ENCODE peak calls at places on chromosomes 11 and 22, in five cellular contexts. One of them, this sample, is unnamed.

GRCh38 chr11:69076129-69076791 is 27.5 kb downstream of the TPCN2 start:
- DNase-seq in fibroblast of villous mesenchyme: peak; percentile 34
- DNase-seq in A549: no peak
- DNase-seq in osteocyte: no peak
- DNase-seq in upper lobe of right lung: no peak
- DNase-seq in this sample: no peak

GRCh38 chr22:49551446-49551845 is 276.2 kb downstream of the BRD1 start:
- DNase-seq in upper lobe of right lung: peak; percentile 59
- DNase-seq in A549: no peak
- DNase-seq in fibroblast of villous mesenchyme: no peak
- DNase-seq in osteocyte: no peak
- DNase-seq in this sample: no peak

GRCh38 chr11:63888170-63889086 is 28.5 kb downstream of the RCOR2 start:
- DNase-seq in A549: no peak
- DNase-seq in osteocyte: no peak
- DNase-seq in upper lobe of right lung: peak; percentile 90
- DNase-seq in fibroblast of villous mesenchyme: peak; percentile 74
- DNase-seq in this sample: peak; percentile 81

GRCh38 chr22:45731041-45731797 is 59.6 kb downstream of the ATXN10 start:
- DNase-seq in fibroblast of villous mesenchyme: peak; percentile 23
- DNase-seq in upper lobe of right lung: no peak
- DNase-seq in A549: peak; percentile 25
- DNase-seq in osteocyte: no peak
- DNase-seq in this sample: peak; percentile 8

GRCh38 chr22:22244337-22245250 is at the start of gene VPREB1:
- DNase-seq in osteocyte: no peak
- DNase-seq in fibroblast of villous mesenchyme: no peak
- DNase-seq in A549: no peak
- DNase-seq in upper lobe of right lung: no peak
- DNase-seq in this sample: no peak

GRCh38 chr11:117094776-117095175 is 3.5 kb downstream of the SIK3 start:
- DNase-seq in osteocyte: no peak
- DNase-seq in fibroblast of villous mesenchyme: no peak
- DNase-seq in A549: no peak
- DNase-seq in upper lobe of right lung: no peak
- DNase-seq in this sample: peak; percentile 41

GRCh38 chr22:33299245-33299956 is 241.2 kb upstream of the SYN3 start:
- DNase-seq in osteocyte: no peak
- DNase-seq in A549: no peak
- DNase-seq in upper lobe of right lung: no peak
- DNase-seq in fibroblast of villous mesenchyme: no peak
- DNase-seq in this sample: peak; percentile 12

GRCh38 chr11:114036156-114036811 is 23.2 kb upstream of the ZBTB16 start:
- DNase-seq in upper lobe of right lung: peak; percentile 93
- DNase-seq in A549: peak; percentile 41
- DNase-seq in fibroblast of villous mesenchyme: peak; percentile 90
- DNase-seq in osteocyte: peak; percentile 88
- DNase-seq in this sample: peak; percentile 36

GRCh38 chr22:30308518-30309230 is 18.1 kb downstream of the TBC1D10A start:
- DNase-seq in A549: no peak
- DNase-seq in fibroblast of villous mesenchyme: peak; percentile 94
- DNase-seq in osteocyte: no peak
- DNase-seq in upper lobe of right lung: no peak
- DNase-seq in this sample: peak; percentile 62

GRCh38 chr11:61899146-61899841 is 7.9 kb upstream of the FADS3 start:
- DNase-seq in A549: peak; percentile 96
- DNase-seq in osteocyte: peak; percentile 94
- DNase-seq in fibroblast of villous mesenchyme: peak; percentile 71
- DNase-seq in upper lobe of right lung: peak; percentile 93
- DNase-seq in this sample: peak; percentile 46

GRCh38 chr11:130323452-130324448 is 9.0 kb upstream of the ZBTB44 start:
- DNase-seq in fibroblast of villous mesenchyme: peak; percentile 40
- DNase-seq in A549: no peak
- DNase-seq in osteocyte: no peak
- DNase-seq in upper lobe of right lung: no peak
- DNase-seq in this sample: peak; percentile 58

GRCh38 chr11:57340228-57340627 is 2.1 kb downstream of the P2RX3 start:
- DNase-seq in A549: no peak
- DNase-seq in upper lobe of right lung: no peak
- DNase-seq in osteocyte: no peak
- DNase-seq in fibroblast of villous mesenchyme: peak; percentile 42
- DNase-seq in this sample: no peak
- TF ChIP-seq CTCF in A549: no peak
- TF ChIP-seq CTCF in upper lobe of right lung: no peak
- TF ChIP-seq CTCF in osteocyte: no peak
- TF ChIP-seq CTCF in fibroblast of villous mesenchyme: peak; percentile 36
- TF ChIP-seq CTCF in this sample: peak; percentile 34

GRCh38 chr22:23752090-23752691 is 1.3 kb upstream of the ZNF70 start:
- DNase-seq in osteocyte: no peak
- DNase-seq in A549: no peak
- DNase-seq in fibroblast of villous mesenchyme: no peak
- DNase-seq in upper lobe of right lung: no peak
- DNase-seq in this sample: no peak
- TF ChIP-seq CTCF in osteocyte: no peak
- TF ChIP-seq CTCF in A549: no peak
- TF ChIP-seq CTCF in fibroblast of villous mesenchyme: no peak
- TF ChIP-seq CTCF in upper lobe of right lung: no peak
- TF ChIP-seq CTCF in this sample: no peak

DNA sequence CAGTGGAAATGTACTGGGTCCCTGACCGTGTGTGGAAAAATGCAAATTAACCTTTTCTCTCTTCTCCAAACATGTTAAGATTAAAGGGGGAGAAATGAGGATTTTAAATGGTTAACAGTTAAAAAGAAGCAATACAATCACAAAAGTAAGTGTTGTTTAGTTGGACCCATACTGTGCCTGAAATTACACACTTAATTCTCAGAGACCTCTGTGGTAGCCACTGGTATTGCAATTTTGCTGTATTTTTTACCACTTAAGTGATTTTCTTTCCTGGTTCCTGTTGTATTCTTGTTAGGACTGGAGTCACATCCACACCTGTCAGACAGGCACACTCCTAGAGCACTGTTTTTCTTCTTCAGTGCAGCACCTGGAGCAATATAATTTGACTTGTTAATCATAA is 179.6 kb upstream of the PDGFD start:
- DNase-seq in fibroblast of villous mesenchyme: no peak
- DNase-seq in osteocyte: no peak
- DNase-seq in A549: peak; percentile 0
- DNase-seq in upper lobe of right lung: no peak
- DNase-seq in this sample: peak; percentile 34
- TF ChIP-seq CTCF in fibroblast of villous mesenchyme: peak; percentile 23
- TF ChIP-seq CTCF in osteocyte: peak; percentile 37
- TF ChIP-seq CTCF in A549: no peak
- TF ChIP-seq CTCF in upper lobe of right lung: peak; percentile 25
- TF ChIP-seq CTCF in this sample: peak; percentile 28

GRCh38 chr22:19868333-19868732 is 13.7 kb upstream of the GNB1L start:
- DNase-seq in upper lobe of right lung: no peak
- DNase-seq in A549: no peak
- DNase-seq in osteocyte: no peak
- DNase-seq in fibroblast of villous mesenchyme: no peak
- DNase-seq in this sample: no peak
- TF ChIP-seq CTCF in upper lobe of right lung: no peak
- TF ChIP-seq CTCF in A549: no peak
- TF ChIP-seq CTCF in osteocyte: no peak
- TF ChIP-seq CTCF in fibroblast of villous mesenchyme: no peak
- TF ChIP-seq CTCF in this sample: peak; percentile 21

DNA sequence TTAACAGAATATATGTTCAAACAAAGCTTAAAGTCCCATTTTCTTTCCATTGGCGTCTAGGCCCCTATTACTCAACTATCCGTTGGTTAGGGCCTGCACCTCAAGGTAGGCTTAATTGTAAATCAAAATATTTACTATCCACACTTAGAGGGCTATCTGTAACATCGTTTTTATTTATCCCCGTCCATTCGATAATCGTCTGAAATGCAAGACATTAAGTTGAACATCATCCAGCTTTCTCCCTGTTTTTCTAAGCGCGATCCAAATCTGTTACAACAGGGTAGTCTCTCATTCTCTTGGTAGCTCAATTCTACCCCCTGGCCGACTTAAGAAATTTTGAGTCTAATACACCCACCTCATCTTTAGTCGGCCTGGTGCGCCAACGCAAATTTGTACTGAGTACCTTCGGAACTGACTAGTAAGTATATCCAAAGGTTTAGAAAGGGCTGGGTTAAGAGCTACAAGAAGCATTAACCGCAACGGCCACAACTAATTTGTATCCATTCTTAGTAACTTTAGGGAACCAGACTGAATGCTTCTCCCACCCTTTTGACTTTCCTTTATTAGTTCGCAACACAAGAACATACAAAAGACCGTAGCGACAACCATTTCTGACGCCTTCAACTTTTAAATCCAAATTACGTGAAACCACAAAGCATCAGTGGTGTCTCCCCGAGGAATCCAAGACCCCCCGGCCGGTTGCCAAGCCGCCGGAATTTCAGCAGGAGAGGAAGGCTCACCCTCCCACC is 1.1 kb upstream of the ZNF143 start:
- DNase-seq in fibroblast of villous mesenchyme: peak; percentile 76
- DNase-seq in A549: peak; percentile 16
- DNase-seq in upper lobe of right lung: peak; percentile 58
- DNase-seq in osteocyte: no peak
- DNase-seq in this sample: peak; percentile 52
- TF ChIP-seq CTCF in fibroblast of villous mesenchyme: no peak
- TF ChIP-seq CTCF in A549: no peak
- TF ChIP-seq CTCF in upper lobe of right lung: no peak
- TF ChIP-seq CTCF in osteocyte: peak; percentile 15
- TF ChIP-seq CTCF in this sample: no peak

GRCh38 chr11:127332896-127333295 is 332.3 kb upstream of the KIRREL3 start:
- DNase-seq in osteocyte: no peak
- DNase-seq in upper lobe of right lung: no peak
- DNase-seq in A549: no peak
- DNase-seq in fibroblast of villous mesenchyme: no peak
- DNase-seq in this sample: no peak
- TF ChIP-seq CTCF in osteocyte: no peak
- TF ChIP-seq CTCF in upper lobe of right lung: no peak
- TF ChIP-seq CTCF in A549: no peak
- TF ChIP-seq CTCF in fibroblast of villous mesenchyme: no peak
- TF ChIP-seq CTCF in this sample: no peak

GRCh38 chr11:48019597-48019996 is 39.2 kb downstream of the PTPRJ start:
- DNase-seq in upper lobe of right lung: no peak
- DNase-seq in fibroblast of villous mesenchyme: no peak
- DNase-seq in osteocyte: no peak
- DNase-seq in A549: no peak
- DNase-seq in this sample: no peak

GRCh38 chr11:48018561-48019229 is 38.3 kb downstream of the PTPRJ start:
- DNase-seq in fibroblast of villous mesenchyme: no peak
- DNase-seq in osteocyte: no peak
- DNase-seq in upper lobe of right lung: no peak
- DNase-seq in A549: no peak
- DNase-seq in this sample: no peak

GRCh38 chr11:48022445-48022844 is 42.1 kb downstream of the PTPRJ start:
- DNase-seq in fibroblast of villous mesenchyme: no peak
- DNase-seq in A549: no peak
- DNase-seq in osteocyte: no peak
- DNase-seq in upper lobe of right lung: no peak
- DNase-seq in this sample: no peak

GRCh38 chr11:48019230-48019584 is 38.8 kb downstream of the PTPRJ start:
- DNase-seq in fibroblast of villous mesenchyme: no peak
- DNase-seq in upper lobe of right lung: no peak
- DNase-seq in osteocyte: no peak
- DNase-seq in A549: no peak
- DNase-seq in this sample: no peak

GRCh38 chr11:48020092-48020755 is 39.9 kb downstream of the PTPRJ start:
- DNase-seq in upper lobe of right lung: no peak
- DNase-seq in osteocyte: no peak
- DNase-seq in A549: no peak
- DNase-seq in fibroblast of villous mesenchyme: no peak
- DNase-seq in this sample: peak; percentile 21
- TF ChIP-seq CTCF in upper lobe of right lung: peak; percentile 9
- TF ChIP-seq CTCF in osteocyte: no peak
- TF ChIP-seq CTCF in A549: no peak
- TF ChIP-seq CTCF in fibroblast of villous mesenchyme: no peak
- TF ChIP-seq CTCF in this sample: no peak

GRCh38 chr22:32080904-32081303 is 37.8 kb downstream of the SLC5A1 start:
- DNase-seq in A549: peak; percentile 39
- DNase-seq in fibroblast of villous mesenchyme: peak; percentile 59
- DNase-seq in upper lobe of right lung: no peak
- DNase-seq in osteocyte: no peak
- DNase-seq in this sample: peak; percentile 61
- TF ChIP-seq CTCF in A549: peak; percentile 49
- TF ChIP-seq CTCF in fibroblast of villous mesenchyme: peak; percentile 85
- TF ChIP-seq CTCF in upper lobe of right lung: peak; percentile 58
- TF ChIP-seq CTCF in osteocyte: peak; percentile 53
- TF ChIP-seq CTCF in this sample: peak; percentile 73